ENCODE peak calls at places on chromosomes 6 and 20, in five cellular contexts. One of them, this sample, is unnamed.

GRCh38 chr6:158283304-158284005 is 28.8 kb upstream of the TULP4 start:
- DNase-seq in SJSA1: peak; percentile 51
- DNase-seq in neural progenitor cell: peak; percentile 70
- DNase-seq in HFFc6: peak; percentile 28
- DNase-seq in foreskin melanocyte: no peak
- DNase-seq in this sample: no peak

GRCh38 chr6:11634110-11634509 is 96.6 kb downstream of the TMEM170B start:
- DNase-seq in foreskin melanocyte: no peak
- DNase-seq in HFFc6: no peak
- DNase-seq in neural progenitor cell: no peak
- DNase-seq in SJSA1: no peak
- DNase-seq in this sample: no peak

GRCh38 chr6:157861814-157862213 is 38.8 kb downstream of the SNX9 start:
- DNase-seq in HFFc6: no peak
- DNase-seq in SJSA1: no peak
- DNase-seq in neural progenitor cell: no peak
- DNase-seq in foreskin melanocyte: no peak
- DNase-seq in this sample: no peak

GRCh38 chr6:3229566-3230274 is 2.3 kb upstream of the TUBB2B start:
- DNase-seq in SJSA1: no peak
- DNase-seq in neural progenitor cell: peak; percentile 75
- DNase-seq in HFFc6: no peak
- DNase-seq in foreskin melanocyte: no peak
- DNase-seq in this sample: peak; percentile 68

GRCh38 chr6:113172531-113172966 is 684.6 kb upstream of the MARCKS start:
- DNase-seq in HFFc6: no peak
- DNase-seq in SJSA1: no peak
- DNase-seq in neural progenitor cell: no peak
- DNase-seq in foreskin melanocyte: peak; percentile 29
- DNase-seq in this sample: peak; percentile 19

GRCh38 chr6:47146426-47147174 is 104.5 kb upstream of the ADGRF1 start:
- DNase-seq in foreskin melanocyte: no peak
- DNase-seq in HFFc6: peak; percentile 60
- DNase-seq in SJSA1: no peak
- DNase-seq in neural progenitor cell: peak; percentile 15
- DNase-seq in this sample: no peak

GRCh38 chr6:2805031-2805430 is 36.6 kb downstream of the SERPINB1 start:
- DNase-seq in HFFc6: no peak
- DNase-seq in SJSA1: no peak
- DNase-seq in neural progenitor cell: no peak
- DNase-seq in foreskin melanocyte: no peak
- DNase-seq in this sample: no peak

GRCh38 chr20:15528386-15529111 is 1044.7 kb downstream of the KIF16B start:
- DNase-seq in SJSA1: no peak
- DNase-seq in neural progenitor cell: no peak
- DNase-seq in foreskin melanocyte: no peak
- DNase-seq in HFFc6: no peak
- DNase-seq in this sample: peak; percentile 58

GRCh38 chr6:168598251-168599117 is 157.5 kb downstream of the SMOC2 start:
- DNase-seq in foreskin melanocyte: no peak
- DNase-seq in neural progenitor cell: no peak
- DNase-seq in HFFc6: no peak
- DNase-seq in SJSA1: no peak
- DNase-seq in this sample: no peak

GRCh38 chr6:125149256-125150144 is 4.1 kb upstream of the TPD52L1 start:
- DNase-seq in SJSA1: no peak
- DNase-seq in foreskin melanocyte: no peak
- DNase-seq in HFFc6: peak; percentile 61
- DNase-seq in neural progenitor cell: no peak
- DNase-seq in this sample: no peak

GRCh38 chr6:43678341-43678740 is 9.2 kb downstream of the MRPS18A start:
- DNase-seq in neural progenitor cell: no peak
- DNase-seq in foreskin melanocyte: no peak
- DNase-seq in HFFc6: no peak
- DNase-seq in SJSA1: no peak
- DNase-seq in this sample: no peak